ENCODE peak calls at places on chromosomes 5 and 9, in eight cellular contexts. One of them, this sample, is unnamed.

GRCh38 chr5:54440456-54440893 is 15.0 kb upstream of the HSPB3 start:
- DNase-seq in IMR-90: no peak
- DNase-seq in endodermal cell: no peak
- DNase-seq in GM23338: no peak
- DNase-seq in upper lobe of left lung: no peak
- DNase-seq in lower leg skin: no peak
- DNase-seq in uterus: no peak
- DNase-seq in mucosa of descending colon: no peak
- DNase-seq in this sample: peak

GRCh38 chr9:118529210-118529609 is 825.0 kb downstream of the TLR4 start:
- DNase-seq in GM23338: no peak
- DNase-seq in mucosa of descending colon: no peak
- DNase-seq in endodermal cell: no peak
- DNase-seq in IMR-90: no peak
- DNase-seq in uterus: no peak
- DNase-seq in lower leg skin: no peak
- DNase-seq in upper lobe of left lung: no peak
- DNase-seq in this sample: peak

GRCh38 chr9:109320338-109320733 is 523 bp downstream of the EPB41L4B start:
- DNase-seq in IMR-90: no peak
- DNase-seq in upper lobe of left lung: no peak
- DNase-seq in uterus: no peak
- DNase-seq in GM23338: peak
- DNase-seq in endodermal cell: no peak
- DNase-seq in lower leg skin: no peak
- DNase-seq in mucosa of descending colon: peak
- DNase-seq in this sample: no peak

GRCh38 chr9:119003882-119004617 is 365.2 kb downstream of the BRINP1 start:
- DNase-seq in GM23338: no peak
- DNase-seq in endodermal cell: no peak
- DNase-seq in IMR-90: no peak
- DNase-seq in lower leg skin: no peak
- DNase-seq in uterus: no peak
- DNase-seq in mucosa of descending colon: no peak
- DNase-seq in upper lobe of left lung: no peak
- DNase-seq in this sample: no peak

GRCh38 chr5:138102454-138103320 is 18.9 kb downstream of the WNT8A start:
- DNase-seq in lower leg skin: peak
- DNase-seq in mucosa of descending colon: no peak
- DNase-seq in uterus: no peak
- DNase-seq in endodermal cell: no peak
- DNase-seq in IMR-90: no peak
- DNase-seq in GM23338: no peak
- DNase-seq in upper lobe of left lung: no peak
- DNase-seq in this sample: no peak

GRCh38 chr5:143413964-143414669 is 10.6 kb upstream of the NR3C1 start:
- DNase-seq in lower leg skin: no peak
- DNase-seq in IMR-90: no peak
- DNase-seq in mucosa of descending colon: no peak
- DNase-seq in upper lobe of left lung: no peak
- DNase-seq in uterus: no peak
- DNase-seq in endodermal cell: no peak
- DNase-seq in GM23338: no peak
- DNase-seq in this sample: no peak

GRCh38 chr5:73654861-73655318 is 28.9 kb downstream of the ARHGEF28 start:
- DNase-seq in upper lobe of left lung: no peak
- DNase-seq in IMR-90: peak
- DNase-seq in mucosa of descending colon: no peak
- DNase-seq in GM23338: no peak
- DNase-seq in lower leg skin: no peak
- DNase-seq in endodermal cell: no peak
- DNase-seq in uterus: no peak
- DNase-seq in this sample: no peak

GRCh38 chr5:56313596-56313995 is 80.5 kb upstream of the ANKRD55 start:
- DNase-seq in GM23338: no peak
- DNase-seq in upper lobe of left lung: no peak
- DNase-seq in uterus: no peak
- DNase-seq in mucosa of descending colon: no peak
- DNase-seq in endodermal cell: no peak
- DNase-seq in lower leg skin: no peak
- DNase-seq in IMR-90: no peak
- DNase-seq in this sample: no peak

GRCh38 chr5:53063176-53063575 is 46.4 kb downstream of the MOCS2 start:
- DNase-seq in uterus: no peak
- DNase-seq in upper lobe of left lung: no peak
- DNase-seq in GM23338: no peak
- DNase-seq in endodermal cell: no peak
- DNase-seq in IMR-90: peak
- DNase-seq in lower leg skin: no peak
- DNase-seq in mucosa of descending colon: no peak
- DNase-seq in this sample: peak

GRCh38 chr5:179568731-179569130 is 18.4 kb downstream of the RUFY1 start:
- DNase-seq in lower leg skin: no peak
- DNase-seq in uterus: no peak
- DNase-seq in GM23338: no peak
- DNase-seq in upper lobe of left lung: no peak
- DNase-seq in endodermal cell: no peak
- DNase-seq in IMR-90: peak
- DNase-seq in mucosa of descending colon: no peak
- DNase-seq in this sample: no peak

GRCh38 chr5:179974946-179975712 is 67.4 kb upstream of the TBC1D9B start:
- DNase-seq in uterus: no peak
- DNase-seq in lower leg skin: no peak
- DNase-seq in IMR-90: no peak
- DNase-seq in GM23338: peak
- DNase-seq in upper lobe of left lung: no peak
- DNase-seq in endodermal cell: peak
- DNase-seq in mucosa of descending colon: peak
- DNase-seq in this sample: peak

GRCh38 chr5:42951169-42951846 is 88.8 kb downstream of the ANXA2R start:
- DNase-seq in IMR-90: peak
- DNase-seq in GM23338: peak
- DNase-seq in mucosa of descending colon: peak
- DNase-seq in endodermal cell: no peak
- DNase-seq in uterus: peak
- DNase-seq in upper lobe of left lung: peak
- DNase-seq in lower leg skin: peak
- DNase-seq in this sample: peak

GRCh38 chr9:111857555-111858211 is 38.9 kb upstream of the UGCG start:
- DNase-seq in uterus: no peak
- DNase-seq in GM23338: no peak
- DNase-seq in upper lobe of left lung: no peak
- DNase-seq in IMR-90: no peak
- DNase-seq in endodermal cell: no peak
- DNase-seq in mucosa of descending colon: no peak
- DNase-seq in lower leg skin: no peak
- DNase-seq in this sample: peak

GRCh38 chr5:115321309-115321708 is 24.9 kb upstream of the CCDC112 start:
- DNase-seq in IMR-90: peak
- DNase-seq in GM23338: no peak
- DNase-seq in uterus: no peak
- DNase-seq in lower leg skin: no peak
- DNase-seq in mucosa of descending colon: no peak
- DNase-seq in upper lobe of left lung: no peak
- DNase-seq in endodermal cell: no peak
- DNase-seq in this sample: peak

GRCh38 chr5:176501333-176501732 is 35.9 kb downstream of the RNF44 start:
- DNase-seq in mucosa of descending colon: no peak
- DNase-seq in IMR-90: peak
- DNase-seq in lower leg skin: no peak
- DNase-seq in upper lobe of left lung: no peak
- DNase-seq in GM23338: no peak
- DNase-seq in uterus: no peak
- DNase-seq in endodermal cell: no peak
- DNase-seq in this sample: peak

GRCh38 chr9:92728831-92729734 is 35.5 kb downstream of the BICD2 start:
- DNase-seq in lower leg skin: peak
- DNase-seq in upper lobe of left lung: peak
- DNase-seq in GM23338: peak
- DNase-seq in mucosa of descending colon: no peak
- DNase-seq in IMR-90: peak
- DNase-seq in uterus: no peak
- DNase-seq in endodermal cell: peak
- DNase-seq in this sample: peak
- TF ChIP-seq CTCF in lower leg skin: no peak
- TF ChIP-seq CTCF in upper lobe of left lung: peak
- TF ChIP-seq CTCF in GM23338: peak
- TF ChIP-seq CTCF in mucosa of descending colon: no peak
- TF ChIP-seq CTCF in IMR-90: peak
- TF ChIP-seq CTCF in uterus: no peak
- TF ChIP-seq CTCF in endodermal cell: peak
- TF ChIP-seq CTCF in this sample: peak

GRCh38 chr5:87154191-87154590 is 113.5 kb upstream of the RASA1 start:
- DNase-seq in uterus: no peak
- DNase-seq in upper lobe of left lung: no peak
- DNase-seq in GM23338: no peak
- DNase-seq in mucosa of descending colon: no peak
- DNase-seq in endodermal cell: no peak
- DNase-seq in lower leg skin: no peak
- DNase-seq in IMR-90: no peak
- DNase-seq in this sample: no peak
- H3K4me3 ChIP-seq in uterus: no peak
- H3K4me3 ChIP-seq in upper lobe of left lung: no peak
- H3K4me3 ChIP-seq in GM23338: no peak
- H3K4me3 ChIP-seq in mucosa of descending colon: no peak
- H3K4me3 ChIP-seq in endodermal cell: no peak
- H3K4me3 ChIP-seq in lower leg skin: no peak
- H3K4me3 ChIP-seq in IMR-90: no peak
- H3K4me3 ChIP-seq in this sample: no peak

GRCh38 chr5:92911851-92912250 is 669.2 kb downstream of the NR2F1-AS1 start:
- DNase-seq in mucosa of descending colon: no peak
- DNase-seq in uterus: no peak
- DNase-seq in lower leg skin: no peak
- DNase-seq in upper lobe of left lung: no peak
- DNase-seq in GM23338: no peak
- DNase-seq in IMR-90: no peak
- DNase-seq in endodermal cell: no peak
- DNase-seq in this sample: no peak

GRCh38 chr5:92908952-92909351 is 672.1 kb downstream of the NR2F1-AS1 start:
- DNase-seq in GM23338: no peak
- DNase-seq in endodermal cell: no peak
- DNase-seq in mucosa of descending colon: no peak
- DNase-seq in IMR-90: no peak
- DNase-seq in uterus: no peak
- DNase-seq in upper lobe of left lung: no peak
- DNase-seq in lower leg skin: no peak
- DNase-seq in this sample: no peak

GRCh38 chr5:92911293-92911692 is 669.7 kb downstream of the NR2F1-AS1 start:
- DNase-seq in endodermal cell: no peak
- DNase-seq in lower leg skin: no peak
- DNase-seq in upper lobe of left lung: no peak
- DNase-seq in mucosa of descending colon: no peak
- DNase-seq in uterus: no peak
- DNase-seq in GM23338: peak
- DNase-seq in IMR-90: no peak
- DNase-seq in this sample: no peak

GRCh38 chr5:92907914-92908606 is 673.0 kb downstream of the NR2F1-AS1 start:
- DNase-seq in GM23338: no peak
- DNase-seq in endodermal cell: no peak
- DNase-seq in IMR-90: peak
- DNase-seq in mucosa of descending colon: no peak
- DNase-seq in uterus: no peak
- DNase-seq in upper lobe of left lung: no peak
- DNase-seq in lower leg skin: no peak
- DNase-seq in this sample: peak

GRCh38 chr5:92909545-92909962 is 671.5 kb downstream of the NR2F1-AS1 start:
- DNase-seq in lower leg skin: no peak
- DNase-seq in endodermal cell: peak
- DNase-seq in GM23338: peak
- DNase-seq in IMR-90: peak
- DNase-seq in mucosa of descending colon: no peak
- DNase-seq in uterus: no peak
- DNase-seq in upper lobe of left lung: no peak
- DNase-seq in this sample: no peak
- TF ChIP-seq CTCF in lower leg skin: no peak
- TF ChIP-seq CTCF in endodermal cell: peak
- TF ChIP-seq CTCF in GM23338: peak
- TF ChIP-seq CTCF in IMR-90: peak
- TF ChIP-seq CTCF in mucosa of descending colon: no peak
- TF ChIP-seq CTCF in uterus: no peak
- TF ChIP-seq CTCF in upper lobe of left lung: no peak
- TF ChIP-seq CTCF in this sample: peak

GRCh38 chr5:67538855-67539506 is 342.4 kb upstream of the CD180 start:
- DNase-seq in uterus: no peak
- DNase-seq in mucosa of descending colon: no peak
- DNase-seq in endodermal cell: no peak
- DNase-seq in IMR-90: no peak
- DNase-seq in upper lobe of left lung: no peak
- DNase-seq in GM23338: no peak
- DNase-seq in lower leg skin: no peak
- DNase-seq in this sample: no peak

GRCh38 chr5:67536892-67537291 is 340.3 kb upstream of the CD180 start:
- DNase-seq in upper lobe of left lung: no peak
- DNase-seq in uterus: no peak
- DNase-seq in mucosa of descending colon: no peak
- DNase-seq in endodermal cell: no peak
- DNase-seq in lower leg skin: no peak
- DNase-seq in IMR-90: no peak
- DNase-seq in GM23338: no peak
- DNase-seq in this sample: no peak

GRCh38 chr5:67538343-67538670 is 341.7 kb upstream of the CD180 start:
- DNase-seq in endodermal cell: no peak
- DNase-seq in lower leg skin: no peak
- DNase-seq in IMR-90: no peak
- DNase-seq in mucosa of descending colon: no peak
- DNase-seq in uterus: no peak
- DNase-seq in upper lobe of left lung: no peak
- DNase-seq in GM23338: no peak
- DNase-seq in this sample: no peak

GRCh38 chr5:67541869-67542268 is 345.3 kb upstream of the CD180 start:
- DNase-seq in GM23338: no peak
- DNase-seq in endodermal cell: no peak
- DNase-seq in mucosa of descending colon: no peak
- DNase-seq in upper lobe of left lung: no peak
- DNase-seq in IMR-90: no peak
- DNase-seq in lower leg skin: no peak
- DNase-seq in uterus: no peak
- DNase-seq in this sample: no peak

DNA sequence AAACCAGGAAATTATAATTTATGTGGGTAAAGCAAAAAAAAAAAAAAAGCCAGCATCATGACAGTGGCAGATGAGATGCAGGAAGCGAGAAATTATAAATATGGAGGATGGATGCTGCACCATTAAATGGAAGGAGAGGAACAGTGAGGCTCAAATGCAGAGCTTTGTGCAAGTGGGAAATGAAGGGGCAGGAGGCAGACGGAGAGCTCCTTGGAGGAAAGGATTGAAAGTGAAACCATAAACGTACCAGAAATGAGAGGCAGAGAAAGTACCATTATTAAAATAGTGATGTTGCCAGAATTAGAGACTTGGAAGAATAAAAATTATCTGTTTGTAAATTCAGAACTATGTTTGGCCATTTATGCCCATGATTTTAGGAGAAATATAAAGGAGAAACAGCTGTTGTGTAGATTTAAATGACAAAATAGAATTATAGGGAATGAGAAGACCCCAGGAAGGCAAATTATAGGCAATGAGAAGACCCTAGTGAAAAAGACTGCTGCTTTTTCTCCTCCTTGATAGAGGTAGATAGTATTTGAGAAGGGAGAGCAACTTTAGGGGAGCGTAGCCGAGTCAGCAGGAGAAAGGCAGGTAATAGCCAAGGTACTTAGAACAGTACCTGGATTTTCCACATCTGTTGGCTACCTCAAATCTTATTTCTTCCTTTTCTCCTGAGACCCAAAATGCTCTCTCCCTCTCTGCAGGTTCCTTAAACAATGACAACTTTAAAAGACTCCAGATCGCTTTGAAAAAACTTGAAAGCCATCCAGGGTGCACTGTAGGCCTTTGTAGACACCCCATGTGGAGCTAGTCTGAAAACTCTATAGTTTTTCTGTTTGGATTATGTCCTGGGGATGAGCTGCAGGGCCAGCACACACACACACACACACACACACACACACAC is 341.1 kb upstream of the CD180 start:
- DNase-seq in upper lobe of left lung: no peak
- DNase-seq in mucosa of descending colon: no peak
- DNase-seq in endodermal cell: no peak
- DNase-seq in uterus: no peak
- DNase-seq in GM23338: no peak
- DNase-seq in lower leg skin: no peak
- DNase-seq in IMR-90: no peak
- DNase-seq in this sample: peak
- H3K4me3 ChIP-seq in upper lobe of left lung: no peak
- H3K4me3 ChIP-seq in mucosa of descending colon: no peak
- H3K4me3 ChIP-seq in endodermal cell: no peak
- H3K4me3 ChIP-seq in uterus: peak
- H3K4me3 ChIP-seq in GM23338: no peak
- H3K4me3 ChIP-seq in lower leg skin: no peak
- H3K4me3 ChIP-seq in IMR-90: peak
- H3K4me3 ChIP-seq in this sample: peak